ENCODE peak calls at places on chromosomes 16 and 17, in eight cellular contexts. Z is naive thymus-derived CD4-positive, alpha-beta T cell; V is left ventricle myocardium inferior; B is sigmoid colon; U is A549; H is CD4-positive, alpha-beta memory T cell; F is CD4-positive, CD25-positive, alpha-beta regulatory T cell; G is heart right ventricle. Y is an unnamed sample.

GRCh38 chr17:32192379-32192778 is 50.1 kb downstream of the RHOT1 start:
- DNase-seq in F (no peak), V (no peak), G (no peak), U (no peak), Z (no peak), B (no peak), H (no peak), Y (no peak)

GRCh38 chr17:64230551-64231408 is 32.3 kb downstream of the TEX2 start:
- DNase-seq in Z (no peak), H (no peak), F (no peak), U (no peak), G (no peak), B (no peak), V (no peak), Y (peak)

GRCh38 chr17:70137451-70138230 is 31.7 kb upstream of the KCNJ2 start:
- DNase-seq in G (no peak), Z (no peak), B (peak), F (no peak), H (no peak), U (peak), V (no peak), Y (peak)

GRCh38 chr16:49010879-49011278 is 270.8 kb downstream of the CBLN1 start:
- DNase-seq in Z (no peak), H (no peak), U (no peak), V (no peak), F (no peak), G (no peak), B (no peak), Y (no peak)

GRCh38 chr16:80569440-80570105 is 28.8 kb downstream of the DYNLRB2 start:
- DNase-seq in V (no peak), F (peak), U (no peak), B (no peak), H (peak), G (no peak), Z (no peak), Y (no peak)

GRCh38 chr17:27872776-27873175 is 20.4 kb downstream of the LYRM9 start:
- DNase-seq in B (no peak), H (no peak), U (no peak), Z (no peak), F (no peak), V (no peak), G (no peak), Y (no peak)

GRCh38 chr16:85291302-85292148 is 179.3 kb upstream of the CIBAR2 start:
- DNase-seq in F (no peak), U (no peak), V (peak), G (peak), H (no peak), B (peak), Z (no peak), Y (no peak)

GRCh38 chr16:50400967-50401348 is 32.2 kb upstream of the BRD7 start:
- DNase-seq in V (no peak), G (no peak), F (no peak), U (no peak), B (no peak), H (no peak), Z (no peak), Y (no peak)

GRCh38 chr16:1379863-1380174 is 28.1 kb downstream of the GNPTG start:
- DNase-seq in V (no peak), H (no peak), B (no peak), F (no peak), G (no peak), Z (no peak), U (peak), Y (no peak)

GRCh38 chr17:9150407-9151090 is 129.2 kb downstream of the NTN1 start:
- DNase-seq in H (no peak), G (no peak), B (no peak), V (no peak), F (no peak), U (no peak), Z (no peak), Y (no peak)

GRCh38 chr17:16300554-16300953 is 52.7 kb downstream of the CENPV start:
- DNase-seq in Z (no peak), F (no peak), V (no peak), H (no peak), U (no peak), G (no peak), B (no peak), Y (no peak)

GRCh38 chr16:61836804-61837398 is 199.3 kb downstream of the CDH8 start:
- DNase-seq in H (no peak), F (no peak), V (no peak), B (no peak), U (no peak), G (no peak), Z (no peak), Y (no peak)

GRCh38 chr16:9042943-9043680 is 48.3 kb upstream of the HAPSTR1 start:
- DNase-seq in U (no peak), F (no peak), H (no peak), V (no peak), G (no peak), Z (no peak), B (no peak), Y (peak)

GRCh38 chr16:79601092-79601977 is 798 bp upstream of the MAF start:
- DNase-seq in U (peak), V (peak), H (no peak), F (peak), Z (no peak), G (peak), B (peak), Y (no peak)

GRCh38 chr17:81483085-81483861 is 29.3 kb downstream of the ACTG1 start:
- DNase-seq in B (peak), V (peak), F (no peak), G (peak), H (no peak), Z (no peak), U (no peak), Y (no peak)

GRCh38 chr17:82229686-82230626 is 1.1 kb downstream of the SLC16A3 start:
- DNase-seq in U (no peak), Z (no peak), F (no peak), H (no peak), V (no peak), B (peak), G (no peak), Y (no peak)

GRCh38 chr16:78005881-78006280 is 16.5 kb upstream of the CLEC3A start:
- DNase-seq in F (no peak), B (no peak), G (no peak), Z (no peak), H (no peak), V (no peak), U (peak), Y (no peak)

GRCh38 chr16:7393680-7394079 is 61.0 kb downstream of the RBFOX1 start:
- DNase-seq in H (no peak), V (no peak), U (no peak), F (no peak), G (no peak), B (no peak), Z (no peak), Y (no peak)

GRCh38 chr17:45305532-45306087 is 11.2 kb downstream of the MAP3K14 start:
- DNase-seq in H (no peak), V (no peak), B (no peak), U (no peak), Z (no peak), G (no peak), F (no peak), Y (no peak)

GRCh38 chr16:74465281-74465680 is 44.0 kb upstream of the CLEC18B start:
- DNase-seq in F (no peak), H (no peak), B (no peak), U (no peak), Z (no peak), G (no peak), V (no peak), Y (no peak)

GRCh38 chr16:79902351-79902750 is 301.8 kb upstream of the MAF start:
- DNase-seq in F (no peak), U (no peak), H (no peak), Z (no peak), G (no peak), B (no peak), V (no peak), Y (no peak)

GRCh38 chr16:72999541-73000019 is 48.3 kb downstream of the ZFHX3 start:
- DNase-seq in B (no peak), Z (no peak), U (no peak), F (no peak), H (no peak), G (no peak), V (no peak), Y (no peak)

GRCh38 chr17:47009759-47010594 is 30.9 kb upstream of the RPRML start:
- DNase-seq in H (no peak), F (no peak), B (no peak), V (peak), G (no peak), Z (no peak), U (no peak), Y (no peak)

GRCh38 chr17:65667656-65668055 is 106.2 kb upstream of the AXIN2 start:
- DNase-seq in B (no peak), V (no peak), G (no peak), U (no peak), F (no peak), H (no peak), Z (no peak), Y (no peak)

GRCh38 chr17:77489898-77490265 is 349.1 kb downstream of the SEC14L1 start:
- DNase-seq in F (no peak), Z (no peak), B (peak), H (no peak), G (peak), V (peak), U (no peak), Y (no peak)

GRCh38 chr17:73027130-73027741 is 65.3 kb downstream of the SLC39A11 start:
- DNase-seq in H (no peak), B (no peak), F (no peak), V (no peak), U (no peak), Z (no peak), G (no peak), Y (no peak)

GRCh38 chr17:31147507-31148202 is 52.9 kb downstream of the NF1 start:
- DNase-seq in U (no peak), B (no peak), Z (no peak), G (no peak), F (no peak), H (no peak), V (no peak), Y (no peak)

GRCh38 chr16:77789085-77789611 is 784 bp downstream of the VAT1L start:
- DNase-seq in H (no peak), F (no peak), B (no peak), Z (no peak), U (no peak), V (no peak), G (no peak), Y (no peak)

GRCh38 chr17:61402978-61403845 is 3.6 kb downstream of the TBX2 start:
- DNase-seq in Z (no peak), V (no peak), H (no peak), G (no peak), U (no peak), B (no peak), F (no peak), Y (no peak)

GRCh38 chr17:66348605-66349165 is 46.3 kb downstream of the PRKCA start:
- DNase-seq in V (no peak), H (no peak), F (no peak), B (peak), Z (no peak), G (no peak), U (peak), Y (peak)

GRCh38 chr16:8548166-8548565 is 42.1 kb downstream of the TMEM114 start:
- DNase-seq in Z (no peak), F (no peak), V (no peak), H (no peak), B (no peak), G (no peak), U (no peak), Y (no peak)

GRCh38 chr17:59618894-59619312 is 792 bp upstream of the CLTC start:
- DNase-seq in Z (no peak), G (no peak), U (peak), B (no peak), H (no peak), F (no peak), V (no peak), Y (no peak)

GRCh38 chr17:59619313-59620063 is at the start of gene CLTC:
- DNase-seq in B (peak), Z (peak), G (peak), H (peak), V (peak), F (peak), U (peak), Y (peak)

GRCh38 chr17:59620064-59620359 is 317 bp downstream of the CLTC start:
- DNase-seq in G (no peak), F (no peak), U (no peak), H (no peak), Z (no peak), V (no peak), B (no peak), Y (no peak)

GRCh38 chr17:59621771-59622170 is 2.1 kb downstream of the CLTC start:
- DNase-seq in G (no peak), V (no peak), H (no peak), B (no peak), U (no peak), Z (no peak), F (no peak), Y (no peak)

GRCh38 chr17:59620518-59621259 is 994 bp downstream of the CLTC start:
- DNase-seq in H (peak), U (peak), B (peak), G (peak), Z (peak), F (peak), V (peak), Y (no peak)
- H3K4me3 ChIP-seq in H (peak), U (peak), B (peak), G (peak), Z (peak), F (peak), V (peak), Y (peak)

GRCh38 chr17:43448720-43449469 is 34.9 kb upstream of the DHX8 start:
- DNase-seq in F (no peak), V (no peak), B (no peak), U (no peak), H (no peak), Z (no peak), G (no peak), Y (no peak)

GRCh38 chr17:43453331-43453812 is 30.4 kb upstream of the DHX8 start:
- DNase-seq in Z (no peak), B (peak), U (no peak), F (no peak), G (peak), H (no peak), V (peak), Y (no peak)

GRCh38 chr17:43446773-43447172 is 37.0 kb upstream of the DHX8 start:
- DNase-seq in H (no peak), U (no peak), G (no peak), B (no peak), V (no peak), F (no peak), Z (no peak), Y (no peak)

GRCh38 chr17:43445009-43445589 is 38.7 kb upstream of the DHX8 start:
- DNase-seq in V (no peak), U (no peak), G (no peak), B (no peak), H (no peak), Z (no peak), F (no peak), Y (no peak)

GRCh38 chr17:43449470-43450202 is 34.1 kb upstream of the DHX8 start:
- DNase-seq in G (no peak), V (no peak), H (no peak), U (peak), Z (no peak), F (no peak), B (no peak), Y (no peak)
- H3K27ac ChIP-seq in G (no peak), V (no peak), H (no peak), U (peak), Z (no peak), F (no peak), B (no peak), Y (no peak)

GRCh38 chr17:512926-513325 is 160.3 kb upstream of the RPH3AL start:
- DNase-seq in B (peak), V (no peak), F (no peak), G (no peak), H (no peak), U (no peak), Z (no peak), Y (no peak)

GRCh38 chr17:511833-512251 is 159.2 kb upstream of the RPH3AL start:
- DNase-seq in V (no peak), F (no peak), Z (no peak), U (no peak), H (no peak), B (no peak), G (no peak), Y (no peak)

GRCh38 chr17:510223-510917 is 157.8 kb upstream of the RPH3AL start:
- DNase-seq in F (no peak), U (no peak), H (no peak), Z (no peak), V (no peak), G (no peak), B (no peak), Y (no peak)

GRCh38 chr17:512311-512710 is 159.7 kb upstream of the RPH3AL start:
- DNase-seq in G (no peak), Z (no peak), B (no peak), F (no peak), H (no peak), U (no peak), V (no peak), Y (no peak)

DNA sequence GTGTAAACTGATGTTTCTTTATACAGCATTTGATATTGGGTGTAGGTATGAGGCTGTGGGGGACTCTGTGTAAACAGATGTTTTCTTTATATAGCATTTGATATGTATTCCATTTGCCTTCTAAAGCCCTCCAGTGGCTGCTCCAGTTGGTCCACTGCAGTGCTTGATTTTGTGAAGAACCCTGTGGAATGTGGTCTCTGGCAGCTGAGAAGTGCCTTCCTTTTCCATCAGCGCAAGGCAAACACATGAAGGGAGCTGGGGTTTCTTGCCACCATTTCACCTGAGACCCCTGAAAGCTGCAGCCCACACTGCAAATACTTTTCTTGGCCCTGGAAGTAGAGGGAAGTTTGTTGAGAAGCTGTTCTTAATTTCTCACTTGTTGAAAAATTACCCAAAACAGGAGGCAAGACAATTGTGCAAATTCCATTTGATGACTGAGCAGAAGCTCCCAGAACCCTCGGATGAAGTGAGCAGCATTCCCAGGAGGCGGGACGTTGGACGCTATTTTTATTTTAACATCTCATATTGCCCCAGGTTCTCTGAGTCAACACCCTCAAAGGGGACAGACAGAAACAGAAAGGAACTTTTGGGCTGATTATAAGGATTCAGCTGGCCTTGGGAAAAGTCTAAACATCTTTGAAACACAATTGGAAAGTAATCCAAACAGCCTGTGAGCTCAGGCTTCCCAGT is 158.5 kb upstream of the RPH3AL start:
- DNase-seq in V (no peak), F (no peak), U (no peak), H (no peak), G (no peak), B (peak), Z (no peak), Y (peak)
- H3K4me3 ChIP-seq in V (no peak), F (no peak), U (no peak), H (no peak), G (no peak), B (no peak), Z (no peak), Y (no peak)

GRCh38 chr16:30543067-30543466 is 8.4 kb upstream of the ZNF747 start:
- DNase-seq in U (no peak), B (no peak), F (no peak), G (no peak), Z (no peak), H (no peak), V (no peak), Y (no peak)
- H3K27ac ChIP-seq in U (no peak), B (no peak), F (no peak), G (no peak), Z (no peak), H (no peak), V (no peak), Y (no peak)

GRCh38 chr16:17382514-17382913 is 88.2 kb downstream of the XYLT1 start:
- DNase-seq in H (no peak), G (no peak), V (no peak), U (no peak), B (no peak), Z (no peak), F (no peak), Y (no peak)
- H3K4me3 ChIP-seq in H (no peak), G (no peak), V (no peak), U (no peak), B (no peak), Z (no peak), F (no peak), Y (no peak)

GRCh38 chr17:14311186-14311705 is 10.4 kb downstream of the HS3ST3B1 start:
- DNase-seq in H (no peak), G (no peak), F (no peak), U (no peak), B (no peak), V (no peak), Z (no peak), Y (no peak)

GRCh38 chr17:14310584-14310983 is 9.7 kb downstream of the HS3ST3B1 start:
- DNase-seq in F (no peak), V (peak), G (no peak), Z (no peak), H (no peak), B (no peak), U (no peak), Y (no peak)

GRCh38 chr17:14312522-14312921 is 11.6 kb downstream of the HS3ST3B1 start:
- DNase-seq in F (no peak), V (no peak), G (no peak), Z (no peak), U (no peak), H (no peak), B (no peak), Y (no peak)

GRCh38 chr17:14310101-14310500 is 9.2 kb downstream of the HS3ST3B1 start:
- DNase-seq in H (no peak), V (no peak), Z (no peak), U (no peak), F (no peak), B (no peak), G (no peak), Y (no peak)

GRCh38 chr17:14311979-14312378 is 11.1 kb downstream of the HS3ST3B1 start:
- DNase-seq in B (no peak), H (no peak), Z (no peak), U (no peak), F (no peak), V (no peak), G (peak), Y (no peak)
- H3K27ac ChIP-seq in B (no peak), H (no peak), Z (no peak), U (no peak), F (no peak), V (peak), G (no peak), Y (no peak)